ENCODE peak calls at places on chromosome X, in five cellular contexts. One of them, this sample, is unnamed.

GRCh38 chrX:11470231-11470630 is 177.0 kb downstream of the AMELX start:
- DNase-seq in T follicular helper cell: no peak
- DNase-seq in NCI-H524: no peak
- DNase-seq in activated B cell treated with CpG ODN at 0.5 μM for 24 hours: no peak
- DNase-seq in stimulated activated CD4-positive, alpha-beta T cell treated with anti-CD3 and anti-CD28 coated beads, Interleukin-12 subunit alpha, Interleukin-12 subunit beta, amount 100 ng/mL, for 4 hours: no peak
- DNase-seq in this sample: no peak

GRCh38 chrX:71542411-71542810 is 9.5 kb downstream of the OGT start:
- DNase-seq in T follicular helper cell: no peak
- DNase-seq in NCI-H524: no peak
- DNase-seq in activated B cell treated with CpG ODN at 0.5 μM for 24 hours: no peak
- DNase-seq in stimulated activated CD4-positive, alpha-beta T cell treated with anti-CD3 and anti-CD28 coated beads, Interleukin-12 subunit alpha, Interleukin-12 subunit beta, amount 100 ng/mL, for 4 hours: no peak
- DNase-seq in this sample: no peak

GRCh38 chrX:39633293-39633692 is 464.5 kb downstream of the BCOR start:
- DNase-seq in T follicular helper cell: no peak
- DNase-seq in NCI-H524: peak
- DNase-seq in activated B cell treated with CpG ODN at 0.5 μM for 24 hours: no peak
- DNase-seq in stimulated activated CD4-positive, alpha-beta T cell treated with anti-CD3 and anti-CD28 coated beads, Interleukin-12 subunit alpha, Interleukin-12 subunit beta, amount 100 ng/mL, for 4 hours: no peak
- DNase-seq in this sample: no peak

GRCh38 chrX:110734894-110735541 is 60.6 kb downstream of the CHRDL1 start:
- DNase-seq in T follicular helper cell: no peak
- DNase-seq in NCI-H524: no peak
- DNase-seq in activated B cell treated with CpG ODN at 0.5 μM for 24 hours: no peak
- DNase-seq in stimulated activated CD4-positive, alpha-beta T cell treated with anti-CD3 and anti-CD28 coated beads, Interleukin-12 subunit alpha, Interleukin-12 subunit beta, amount 100 ng/mL, for 4 hours: no peak
- DNase-seq in this sample: no peak

GRCh38 chrX:13939741-13940597 is 89.7 kb downstream of the GEMIN8 start:
- DNase-seq in T follicular helper cell: no peak
- DNase-seq in NCI-H524: no peak
- DNase-seq in activated B cell treated with CpG ODN at 0.5 μM for 24 hours: no peak
- DNase-seq in stimulated activated CD4-positive, alpha-beta T cell treated with anti-CD3 and anti-CD28 coated beads, Interleukin-12 subunit alpha, Interleukin-12 subunit beta, amount 100 ng/mL, for 4 hours: no peak
- DNase-seq in this sample: no peak

GRCh38 chrX:115229337-115229991 is 4.4 kb downstream of the LRCH2 start:
- DNase-seq in T follicular helper cell: no peak
- DNase-seq in NCI-H524: peak
- DNase-seq in activated B cell treated with CpG ODN at 0.5 μM for 24 hours: no peak
- DNase-seq in stimulated activated CD4-positive, alpha-beta T cell treated with anti-CD3 and anti-CD28 coated beads, Interleukin-12 subunit alpha, Interleukin-12 subunit beta, amount 100 ng/mL, for 4 hours: no peak
- DNase-seq in this sample: no peak

GRCh38 chrX:115017455-115017854 is at the start of gene IL13RA2:
- DNase-seq in T follicular helper cell: no peak
- DNase-seq in NCI-H524: no peak
- DNase-seq in activated B cell treated with CpG ODN at 0.5 μM for 24 hours: no peak
- DNase-seq in stimulated activated CD4-positive, alpha-beta T cell treated with anti-CD3 and anti-CD28 coated beads, Interleukin-12 subunit alpha, Interleukin-12 subunit beta, amount 100 ng/mL, for 4 hours: no peak
- DNase-seq in this sample: no peak

GRCh38 chrX:12011075-12011474 is 127.2 kb upstream of the FRMPD4 start:
- DNase-seq in T follicular helper cell: no peak
- DNase-seq in NCI-H524: no peak
- DNase-seq in activated B cell treated with CpG ODN at 0.5 μM for 24 hours: no peak
- DNase-seq in stimulated activated CD4-positive, alpha-beta T cell treated with anti-CD3 and anti-CD28 coated beads, Interleukin-12 subunit alpha, Interleukin-12 subunit beta, amount 100 ng/mL, for 4 hours: no peak
- DNase-seq in this sample: no peak

GRCh38 chrX:70007946-70008345 is 41.8 kb downstream of the AWAT2 start:
- DNase-seq in T follicular helper cell: no peak
- DNase-seq in NCI-H524: no peak
- DNase-seq in activated B cell treated with CpG ODN at 0.5 μM for 24 hours: no peak
- DNase-seq in stimulated activated CD4-positive, alpha-beta T cell treated with anti-CD3 and anti-CD28 coated beads, Interleukin-12 subunit alpha, Interleukin-12 subunit beta, amount 100 ng/mL, for 4 hours: no peak
- DNase-seq in this sample: no peak

GRCh38 chrX:136154998-136155397 is 7.7 kb downstream of the FHL1 start:
- DNase-seq in T follicular helper cell: no peak
- DNase-seq in NCI-H524: peak
- DNase-seq in activated B cell treated with CpG ODN at 0.5 μM for 24 hours: no peak
- DNase-seq in stimulated activated CD4-positive, alpha-beta T cell treated with anti-CD3 and anti-CD28 coated beads, Interleukin-12 subunit alpha, Interleukin-12 subunit beta, amount 100 ng/mL, for 4 hours: no peak
- DNase-seq in this sample: no peak

GRCh38 chrX:72023071-72023470 is 108.6 kb downstream of the RTL5 start:
- DNase-seq in T follicular helper cell: no peak
- DNase-seq in NCI-H524: no peak
- DNase-seq in activated B cell treated with CpG ODN at 0.5 μM for 24 hours: no peak
- DNase-seq in stimulated activated CD4-positive, alpha-beta T cell treated with anti-CD3 and anti-CD28 coated beads, Interleukin-12 subunit alpha, Interleukin-12 subunit beta, amount 100 ng/mL, for 4 hours: no peak
- DNase-seq in this sample: peak

GRCh38 chrX:42246814-42247213 is 323.5 kb upstream of the CASK start:
- DNase-seq in T follicular helper cell: no peak
- DNase-seq in NCI-H524: no peak
- DNase-seq in activated B cell treated with CpG ODN at 0.5 μM for 24 hours: no peak
- DNase-seq in stimulated activated CD4-positive, alpha-beta T cell treated with anti-CD3 and anti-CD28 coated beads, Interleukin-12 subunit alpha, Interleukin-12 subunit beta, amount 100 ng/mL, for 4 hours: no peak
- DNase-seq in this sample: no peak

GRCh38 chrX:100973411-100973810 is 3.9 kb downstream of the ARL13A start:
- DNase-seq in T follicular helper cell: no peak
- DNase-seq in NCI-H524: no peak
- DNase-seq in activated B cell treated with CpG ODN at 0.5 μM for 24 hours: no peak
- DNase-seq in stimulated activated CD4-positive, alpha-beta T cell treated with anti-CD3 and anti-CD28 coated beads, Interleukin-12 subunit alpha, Interleukin-12 subunit beta, amount 100 ng/mL, for 4 hours: no peak
- DNase-seq in this sample: no peak

GRCh38 chrX:150062292-150063137 is 124.2 kb upstream of the EOLA2 start:
- DNase-seq in T follicular helper cell: no peak
- DNase-seq in NCI-H524: peak
- DNase-seq in activated B cell treated with CpG ODN at 0.5 μM for 24 hours: no peak
- DNase-seq in stimulated activated CD4-positive, alpha-beta T cell treated with anti-CD3 and anti-CD28 coated beads, Interleukin-12 subunit alpha, Interleukin-12 subunit beta, amount 100 ng/mL, for 4 hours: no peak
- DNase-seq in this sample: no peak

GRCh38 chrX:111823068-111823467 is 52.9 kb upstream of the TRPC5OS start:
- DNase-seq in T follicular helper cell: no peak
- DNase-seq in NCI-H524: peak
- DNase-seq in activated B cell treated with CpG ODN at 0.5 μM for 24 hours: no peak
- DNase-seq in stimulated activated CD4-positive, alpha-beta T cell treated with anti-CD3 and anti-CD28 coated beads, Interleukin-12 subunit alpha, Interleukin-12 subunit beta, amount 100 ng/mL, for 4 hours: no peak
- DNase-seq in this sample: no peak

GRCh38 chrX:44580466-44580865 is 37.8 kb upstream of the FUNDC1 start:
- DNase-seq in T follicular helper cell: no peak
- DNase-seq in NCI-H524: no peak
- DNase-seq in activated B cell treated with CpG ODN at 0.5 μM for 24 hours: no peak
- DNase-seq in stimulated activated CD4-positive, alpha-beta T cell treated with anti-CD3 and anti-CD28 coated beads, Interleukin-12 subunit alpha, Interleukin-12 subunit beta, amount 100 ng/mL, for 4 hours: no peak
- DNase-seq in this sample: no peak

GRCh38 chrX:151754042-151754419 is 19.5 kb downstream of the CNGA2 start:
- DNase-seq in T follicular helper cell: no peak
- DNase-seq in NCI-H524: no peak
- DNase-seq in activated B cell treated with CpG ODN at 0.5 μM for 24 hours: no peak
- DNase-seq in stimulated activated CD4-positive, alpha-beta T cell treated with anti-CD3 and anti-CD28 coated beads, Interleukin-12 subunit alpha, Interleukin-12 subunit beta, amount 100 ng/mL, for 4 hours: no peak
- DNase-seq in this sample: no peak

GRCh38 chrX:129510331-129510730 is 13.0 kb downstream of the SMARCA1 start:
- DNase-seq in T follicular helper cell: no peak
- DNase-seq in NCI-H524: no peak
- DNase-seq in activated B cell treated with CpG ODN at 0.5 μM for 24 hours: no peak
- DNase-seq in stimulated activated CD4-positive, alpha-beta T cell treated with anti-CD3 and anti-CD28 coated beads, Interleukin-12 subunit alpha, Interleukin-12 subunit beta, amount 100 ng/mL, for 4 hours: no peak
- DNase-seq in this sample: no peak

GRCh38 chrX:85963736-85964135 is 83.6 kb downstream of the CHM start:
- DNase-seq in T follicular helper cell: no peak
- DNase-seq in NCI-H524: no peak
- DNase-seq in activated B cell treated with CpG ODN at 0.5 μM for 24 hours: no peak
- DNase-seq in stimulated activated CD4-positive, alpha-beta T cell treated with anti-CD3 and anti-CD28 coated beads, Interleukin-12 subunit alpha, Interleukin-12 subunit beta, amount 100 ng/mL, for 4 hours: no peak
- DNase-seq in this sample: no peak

GRCh38 chrX:150429577-150429976 is 66.5 kb downstream of the MAMLD1 start:
- DNase-seq in T follicular helper cell: no peak
- DNase-seq in NCI-H524: no peak
- DNase-seq in activated B cell treated with CpG ODN at 0.5 μM for 24 hours: no peak
- DNase-seq in stimulated activated CD4-positive, alpha-beta T cell treated with anti-CD3 and anti-CD28 coated beads, Interleukin-12 subunit alpha, Interleukin-12 subunit beta, amount 100 ng/mL, for 4 hours: no peak
- DNase-seq in this sample: no peak

GRCh38 chrX:30065226-30065625 is 150.1 kb upstream of the MAGEB2 start:
- DNase-seq in T follicular helper cell: no peak
- DNase-seq in NCI-H524: no peak
- DNase-seq in activated B cell treated with CpG ODN at 0.5 μM for 24 hours: no peak
- DNase-seq in stimulated activated CD4-positive, alpha-beta T cell treated with anti-CD3 and anti-CD28 coated beads, Interleukin-12 subunit alpha, Interleukin-12 subunit beta, amount 100 ng/mL, for 4 hours: no peak
- DNase-seq in this sample: no peak

GRCh38 chrX:57772637-57773036 is 92.6 kb upstream of the NLRP2B start:
- DNase-seq in T follicular helper cell: no peak
- DNase-seq in NCI-H524: peak
- DNase-seq in activated B cell treated with CpG ODN at 0.5 μM for 24 hours: no peak
- DNase-seq in stimulated activated CD4-positive, alpha-beta T cell treated with anti-CD3 and anti-CD28 coated beads, Interleukin-12 subunit alpha, Interleukin-12 subunit beta, amount 100 ng/mL, for 4 hours: no peak
- DNase-seq in this sample: no peak

GRCh38 chrX:71166461-71166860 is 21.8 kb downstream of the NLGN3 start:
- DNase-seq in T follicular helper cell: no peak
- DNase-seq in NCI-H524: no peak
- DNase-seq in activated B cell treated with CpG ODN at 0.5 μM for 24 hours: no peak
- DNase-seq in stimulated activated CD4-positive, alpha-beta T cell treated with anti-CD3 and anti-CD28 coated beads, Interleukin-12 subunit alpha, Interleukin-12 subunit beta, amount 100 ng/mL, for 4 hours: no peak
- DNase-seq in this sample: no peak

GRCh38 chrX:47229427-47229826 is 3.4 kb upstream of the USP11 start:
- DNase-seq in T follicular helper cell: no peak
- DNase-seq in NCI-H524: no peak
- DNase-seq in activated B cell treated with CpG ODN at 0.5 μM for 24 hours: no peak
- DNase-seq in stimulated activated CD4-positive, alpha-beta T cell treated with anti-CD3 and anti-CD28 coated beads, Interleukin-12 subunit alpha, Interleukin-12 subunit beta, amount 100 ng/mL, for 4 hours: no peak
- DNase-seq in this sample: no peak

GRCh38 chrX:9503261-9503660 is 38.4 kb downstream of the TBL1X start:
- DNase-seq in T follicular helper cell: no peak
- DNase-seq in NCI-H524: peak
- DNase-seq in activated B cell treated with CpG ODN at 0.5 μM for 24 hours: no peak
- DNase-seq in stimulated activated CD4-positive, alpha-beta T cell treated with anti-CD3 and anti-CD28 coated beads, Interleukin-12 subunit alpha, Interleukin-12 subunit beta, amount 100 ng/mL, for 4 hours: no peak
- DNase-seq in this sample: no peak

GRCh38 chrX:78104447-78105176 is 564 bp downstream of the PGK1 start:
- DNase-seq in T follicular helper cell: peak
- DNase-seq in NCI-H524: peak
- DNase-seq in activated B cell treated with CpG ODN at 0.5 μM for 24 hours: no peak
- DNase-seq in stimulated activated CD4-positive, alpha-beta T cell treated with anti-CD3 and anti-CD28 coated beads, Interleukin-12 subunit alpha, Interleukin-12 subunit beta, amount 100 ng/mL, for 4 hours: peak
- DNase-seq in this sample: no peak

GRCh38 chrX:151713859-151714258 is 2.0 kb upstream of the FATE1 start:
- DNase-seq in T follicular helper cell: no peak
- DNase-seq in NCI-H524: peak
- DNase-seq in activated B cell treated with CpG ODN at 0.5 μM for 24 hours: no peak
- DNase-seq in stimulated activated CD4-positive, alpha-beta T cell treated with anti-CD3 and anti-CD28 coated beads, Interleukin-12 subunit alpha, Interleukin-12 subunit beta, amount 100 ng/mL, for 4 hours: no peak
- DNase-seq in this sample: no peak

GRCh38 chrX:154596290-154596929 is 11.5 kb downstream of the CTAG1A start:
- DNase-seq in T follicular helper cell: no peak
- DNase-seq in NCI-H524: peak
- DNase-seq in activated B cell treated with CpG ODN at 0.5 μM for 24 hours: no peak
- DNase-seq in stimulated activated CD4-positive, alpha-beta T cell treated with anti-CD3 and anti-CD28 coated beads, Interleukin-12 subunit alpha, Interleukin-12 subunit beta, amount 100 ng/mL, for 4 hours: no peak
- DNase-seq in this sample: peak

GRCh38 chrX:107562482-107562881 is 65.8 kb upstream of the PRPS1 start:
- DNase-seq in T follicular helper cell: no peak
- DNase-seq in NCI-H524: no peak
- DNase-seq in activated B cell treated with CpG ODN at 0.5 μM for 24 hours: no peak
- DNase-seq in stimulated activated CD4-positive, alpha-beta T cell treated with anti-CD3 and anti-CD28 coated beads, Interleukin-12 subunit alpha, Interleukin-12 subunit beta, amount 100 ng/mL, for 4 hours: no peak
- DNase-seq in this sample: no peak

This sample was measured in type B pancreatic cell.